ENCODE peak calls at places on chromosomes 4 and X, in six cellular contexts. M is NCI-H345; S is stimulated activated CD8-positive, alpha-beta memory T cell treated with anti-CD3 and anti-CD28 coated beads, Interleukin-7, amount 100 ng/mL, for 1 hour; J is upper lobe of left lung; O is osteocyte; X is amygdala. Q is an unnamed sample.

GRCh38 chr4:71187399-71188196 is 151.2 kb upstream of the SLC4A4 start:
- DNase-seq in M (peak), S (peak), J (peak), O (no peak), X (no peak), Q (peak)

GRCh38 chrX:7168366-7168765 is 20.4 kb upstream of the PUDP start:
- DNase-seq in M (no peak), S (no peak), J (no peak), O (no peak), X (no peak), Q (no peak)

GRCh38 chr4:123477804-123478209 is 81.2 kb downstream of the SPRY1 start:
- DNase-seq in M (no peak), S (peak), J (peak), O (no peak), X (no peak), Q (no peak)

GRCh38 chrX:12702509-12703091 is 88.6 kb upstream of the PRPS2 start:
- DNase-seq in M (peak), S (no peak), J (no peak), O (no peak), X (no peak), Q (no peak)

GRCh38 chr4:17560065-17560673 is 16.8 kb upstream of the LAP3 start:
- DNase-seq in M (no peak), S (no peak), J (no peak), O (no peak), X (no peak), Q (no peak)

GRCh38 chr4:61425315-61425714 is 225.2 kb downstream of the ADGRL3 start:
- DNase-seq in M (no peak), S (no peak), J (no peak), O (no peak), X (no peak), Q (no peak)

GRCh38 chr4:134567461-134567860 is 365.9 kb upstream of the PABPC4L start:
- DNase-seq in M (no peak), S (no peak), J (no peak), O (no peak), X (no peak), Q (no peak)

GRCh38 chr4:79823148-79823763 is 249.8 kb downstream of the ANTXR2 start:
- DNase-seq in M (no peak), S (no peak), J (no peak), O (no peak), X (no peak), Q (no peak)

GRCh38 chr4:88159137-88159725 is 792 bp upstream of the ABCG2 start:
- DNase-seq in M (peak), S (no peak), J (no peak), O (no peak), X (no peak), Q (no peak)

GRCh38 chr4:149031399-149031798 is 589.2 kb upstream of the NR3C2 start:
- DNase-seq in M (no peak), S (no peak), J (no peak), O (no peak), X (no peak), Q (no peak)

GRCh38 chrX:145405012-145405411 is 157.7 kb downstream of the SPANXN1 start:
- DNase-seq in M (peak), S (no peak), J (no peak), O (no peak), X (no peak), Q (no peak)

GRCh38 chrX:123464709-123465108 is 268.1 kb downstream of the THOC2 start:
- DNase-seq in M (no peak), S (no peak), J (no peak), O (no peak), X (no peak), Q (no peak)

GRCh38 chr4:168076989-168077725 is 15.2 kb upstream of the ANXA10 start:
- DNase-seq in M (peak), S (no peak), J (peak), O (no peak), X (peak), Q (no peak)

GRCh38 chr4:165328101-165328425 is 594 bp downstream of the MSMO1 start:
- DNase-seq in M (no peak), S (no peak), J (no peak), O (no peak), X (no peak), Q (no peak)

Q was measured in vagina.